ENCODE peak calls at places on chromosomes 6 and 20, in nine cellular contexts. One of them, this sample, is unnamed.
A peak's percentile ranks its signal among the peaks of the same experiment; 100 is the strongest.

GRCh38 chr20:25224941-25225340 is 22.9 kb upstream of the PYGB start:
- DNase-seq in glutamatergic neuron: no peak
- DNase-seq in stimulated activated CD4-positive, alpha-beta T cell treated with anti-CD3 and anti-CD28 coated beads, TNF-alpha, amount 100 ng/mL, for 4 hours: no peak
- DNase-seq in SK-MEL-5: no peak
- DNase-seq in heart left ventricle: no peak
- DNase-seq in nucleus accumbens: no peak
- DNase-seq in activated CD4-positive, alpha-beta T cell treated with anti-CD3 and anti-CD28 coated beads, Interleukin-2, amount 10 ng/mL, durations not matched to agents 24 days and 14 days: no peak
- DNase-seq in RWPE1: no peak
- DNase-seq in sigmoid colon: no peak
- DNase-seq in this sample: no peak

GRCh38 chr20:63004607-63005211 is 2.1 kb downstream of the BHLHE23 start:
- DNase-seq in glutamatergic neuron: peak; percentile 63
- DNase-seq in stimulated activated CD4-positive, alpha-beta T cell treated with anti-CD3 and anti-CD28 coated beads, TNF-alpha, amount 100 ng/mL, for 4 hours: no peak
- DNase-seq in SK-MEL-5: no peak
- DNase-seq in heart left ventricle: no peak
- DNase-seq in nucleus accumbens: no peak
- DNase-seq in activated CD4-positive, alpha-beta T cell treated with anti-CD3 and anti-CD28 coated beads, Interleukin-2, amount 10 ng/mL, durations not matched to agents 24 days and 14 days: no peak
- DNase-seq in RWPE1: no peak
- DNase-seq in sigmoid colon: no peak
- DNase-seq in this sample: no peak

GRCh38 chr20:62641749-62642665 is at the start of gene SLCO4A1:
- DNase-seq in glutamatergic neuron: peak; percentile 80
- DNase-seq in stimulated activated CD4-positive, alpha-beta T cell treated with anti-CD3 and anti-CD28 coated beads, TNF-alpha, amount 100 ng/mL, for 4 hours: peak; percentile 84
- DNase-seq in SK-MEL-5: peak; percentile 65
- DNase-seq in heart left ventricle: peak; percentile 85
- DNase-seq in nucleus accumbens: peak; percentile 76
- DNase-seq in activated CD4-positive, alpha-beta T cell treated with anti-CD3 and anti-CD28 coated beads, Interleukin-2, amount 10 ng/mL, durations not matched to agents 24 days and 14 days: peak; percentile 98
- DNase-seq in RWPE1: peak; percentile 94
- DNase-seq in sigmoid colon: peak; percentile 84
- DNase-seq in this sample: peak; percentile 98

GRCh38 chr6:66662196-66662595 is 955.2 kb upstream of the EYS start:
- DNase-seq in glutamatergic neuron: no peak
- DNase-seq in stimulated activated CD4-positive, alpha-beta T cell treated with anti-CD3 and anti-CD28 coated beads, TNF-alpha, amount 100 ng/mL, for 4 hours: no peak
- DNase-seq in SK-MEL-5: peak; percentile 55
- DNase-seq in heart left ventricle: no peak
- DNase-seq in nucleus accumbens: no peak
- DNase-seq in activated CD4-positive, alpha-beta T cell treated with anti-CD3 and anti-CD28 coated beads, Interleukin-2, amount 10 ng/mL, durations not matched to agents 24 days and 14 days: no peak
- DNase-seq in RWPE1: peak; percentile 25
- DNase-seq in sigmoid colon: no peak
- DNase-seq in this sample: no peak

GRCh38 chr6:33886673-33887144 is 82.9 kb upstream of the MLN start:
- DNase-seq in glutamatergic neuron: no peak
- DNase-seq in stimulated activated CD4-positive, alpha-beta T cell treated with anti-CD3 and anti-CD28 coated beads, TNF-alpha, amount 100 ng/mL, for 4 hours: no peak
- DNase-seq in SK-MEL-5: no peak
- DNase-seq in heart left ventricle: peak; percentile 68
- DNase-seq in nucleus accumbens: no peak
- DNase-seq in activated CD4-positive, alpha-beta T cell treated with anti-CD3 and anti-CD28 coated beads, Interleukin-2, amount 10 ng/mL, durations not matched to agents 24 days and 14 days: peak; percentile 79
- DNase-seq in RWPE1: peak; percentile 28
- DNase-seq in sigmoid colon: peak; percentile 83
- DNase-seq in this sample: no peak

GRCh38 chr20:62716198-62716940 is 7.7 kb downstream of the NTSR1 start:
- DNase-seq in glutamatergic neuron: peak; percentile 10
- DNase-seq in stimulated activated CD4-positive, alpha-beta T cell treated with anti-CD3 and anti-CD28 coated beads, TNF-alpha, amount 100 ng/mL, for 4 hours: no peak
- DNase-seq in SK-MEL-5: no peak
- DNase-seq in heart left ventricle: no peak
- DNase-seq in nucleus accumbens: no peak
- DNase-seq in activated CD4-positive, alpha-beta T cell treated with anti-CD3 and anti-CD28 coated beads, Interleukin-2, amount 10 ng/mL, durations not matched to agents 24 days and 14 days: peak; percentile 79
- DNase-seq in RWPE1: no peak
- DNase-seq in sigmoid colon: peak; percentile 83
- DNase-seq in this sample: no peak

GRCh38 chr20:41437836-41438235 is 71.2 kb upstream of the EMILIN3 start:
- DNase-seq in glutamatergic neuron: no peak
- DNase-seq in stimulated activated CD4-positive, alpha-beta T cell treated with anti-CD3 and anti-CD28 coated beads, TNF-alpha, amount 100 ng/mL, for 4 hours: no peak
- DNase-seq in SK-MEL-5: no peak
- DNase-seq in heart left ventricle: no peak
- DNase-seq in nucleus accumbens: no peak
- DNase-seq in activated CD4-positive, alpha-beta T cell treated with anti-CD3 and anti-CD28 coated beads, Interleukin-2, amount 10 ng/mL, durations not matched to agents 24 days and 14 days: peak; percentile 60
- DNase-seq in RWPE1: no peak
- DNase-seq in sigmoid colon: no peak
- DNase-seq in this sample: no peak

GRCh38 chr20:33791959-33792597 is 19.1 kb upstream of the CHMP4B start:
- DNase-seq in glutamatergic neuron: peak; percentile 71
- DNase-seq in stimulated activated CD4-positive, alpha-beta T cell treated with anti-CD3 and anti-CD28 coated beads, TNF-alpha, amount 100 ng/mL, for 4 hours: peak; percentile 29
- DNase-seq in SK-MEL-5: peak; percentile 62
- DNase-seq in heart left ventricle: no peak
- DNase-seq in nucleus accumbens: no peak
- DNase-seq in activated CD4-positive, alpha-beta T cell treated with anti-CD3 and anti-CD28 coated beads, Interleukin-2, amount 10 ng/mL, durations not matched to agents 24 days and 14 days: peak; percentile 87
- DNase-seq in RWPE1: peak; percentile 75
- DNase-seq in sigmoid colon: peak; percentile 82
- DNase-seq in this sample: peak; percentile 74

GRCh38 chr6:117829594-117830319 is 77.3 kb upstream of the SLC35F1 start:
- DNase-seq in glutamatergic neuron: peak; percentile 58
- DNase-seq in stimulated activated CD4-positive, alpha-beta T cell treated with anti-CD3 and anti-CD28 coated beads, TNF-alpha, amount 100 ng/mL, for 4 hours: no peak
- DNase-seq in SK-MEL-5: peak; percentile 63
- DNase-seq in heart left ventricle: no peak
- DNase-seq in nucleus accumbens: no peak
- DNase-seq in activated CD4-positive, alpha-beta T cell treated with anti-CD3 and anti-CD28 coated beads, Interleukin-2, amount 10 ng/mL, durations not matched to agents 24 days and 14 days: no peak
- DNase-seq in RWPE1: peak; percentile 36
- DNase-seq in sigmoid colon: no peak
- DNase-seq in this sample: peak; percentile 34